ENCODE peak calls at places on chromosomes 13 and 19, in eight cellular contexts. V, G, C, K, O, B, U and F are unnamed samples.

GRCh38 chr13:45807520-45808099 is 43.9 kb downstream of the SIAH3 start:
- DNase-seq in V (peak), G (peak), C (no peak), K (no peak), O (peak), B (peak), U (peak), F (no peak)

GRCh38 chr19:35211545-35212230 is 16.9 kb downstream of the FAM187B start:
- DNase-seq in V (no peak), G (peak), C (peak), K (no peak), O (no peak), B (no peak), U (no peak), F (peak)

GRCh38 chr13:96848275-96848674 is 146.0 kb downstream of the OXGR1 start:
- DNase-seq in V (no peak), G (no peak), C (no peak), K (no peak), O (no peak), B (no peak), U (no peak), F (no peak)

GRCh38 chr13:111893071-111893606 is 173.8 kb upstream of the SOX1 start:
- DNase-seq in V (no peak), G (peak), C (no peak), K (peak), O (no peak), B (peak), U (no peak), F (no peak)

GRCh38 chr19:50838239-50838638 is 4.9 kb upstream of the KLK15 start:
- DNase-seq in V (no peak), G (no peak), C (no peak), K (no peak), O (no peak), B (no peak), U (peak), F (no peak)

GRCh38 chr13:47611664-47612288 is 389.3 kb downstream of the SUCLA2 start:
- DNase-seq in V (no peak), G (no peak), C (no peak), K (no peak), O (peak), B (no peak), U (no peak), F (no peak)

GRCh38 chr19:56971230-56971629 is 130.7 kb upstream of the PEG3 start:
- DNase-seq in V (no peak), G (no peak), C (no peak), K (no peak), O (no peak), B (no peak), U (no peak), F (no peak)

GRCh38 chr13:107376393-107377085 is 808.6 kb upstream of the ARGLU1 start:
- DNase-seq in V (peak), G (no peak), C (no peak), K (no peak), O (no peak), B (no peak), U (no peak), F (no peak)

GRCh38 chr19:3494051-3494450 is 6.4 kb downstream of the DOHH start:
- DNase-seq in V (peak), G (no peak), C (no peak), K (no peak), O (no peak), B (peak), U (peak), F (no peak)

GRCh38 chr19:5126498-5127223 is 157.7 kb downstream of the KDM4B start:
- DNase-seq in V (no peak), G (no peak), C (no peak), K (no peak), O (no peak), B (no peak), U (no peak), F (no peak)